ENCODE peak calls at places on chromosomes 5 and 9, in nine cellular contexts. K is neural progenitor cell, L is hepatocyte, Z is A673, B is fibroblast of lung, U is tibial artery, D is GM23248, N is neuronal stem cell, I is mesenchymal stem cell. C is an unnamed sample. For H3K36me3, the result is how much of the 10 kb centered on the place peaks cover.

GRCh38 chr9:115220339-115221009 is 102.5 kb upstream of the TNC start:
- DNase-seq in D (no peak), B (peak), N (no peak), U (no peak), Z (peak), K (peak), L (no peak), I (no peak), C (no peak)

GRCh38 chr9:91407580-91408275 is 15.9 kb downstream of the NFIL3 start:
- DNase-seq in K (no peak), N (no peak), B (no peak), D (peak), L (no peak), I (no peak), U (no peak), Z (no peak), C (no peak)

GRCh38 chr9:130522233-130522808 is 57.1 kb upstream of the FUBP3 start:
- DNase-seq in B (no peak), Z (no peak), N (no peak), D (peak), K (peak), I (peak), U (no peak), L (no peak), C (peak)

GRCh38 chr5:31937226-31937625 is 236.9 kb downstream of the GOLPH3 start:
- DNase-seq in U (no peak), K (no peak), B (no peak), L (no peak), N (no peak), I (no peak), D (no peak), Z (no peak), C (no peak)

GRCh38 chr5:150272531-150272930 is 17.0 kb downstream of the CAMK2A start:
- DNase-seq in N (peak), U (no peak), Z (peak), I (peak), L (peak), K (peak), D (peak), B (peak), C (peak)

GRCh38 chr9:77215874-77216273 is 38.5 kb downstream of the VPS13A start:
- DNase-seq in K (no peak), B (peak), I (peak), N (no peak), Z (peak), D (peak), L (peak), U (no peak), C (no peak)

GRCh38 chr5:3600106-3600997 is 4.7 kb downstream of the IRX1 start:
- DNase-seq in I (no peak), K (peak), N (no peak), D (peak), B (no peak), Z (no peak), L (no peak), U (no peak), C (peak)

GRCh38 chr5:68396722-68397121 is 181.2 kb downstream of the PIK3R1 start:
- DNase-seq in I (no peak), Z (no peak), U (no peak), D (no peak), B (no peak), N (no peak), K (no peak), L (peak), C (no peak)

GRCh38 chr9:92971776-92972175 is 24.5 kb downstream of the FGD3 start:
- DNase-seq in K (no peak), D (no peak), U (no peak), L (no peak), B (no peak), I (no peak), Z (no peak), N (no peak), C (peak)

GRCh38 chr9:136700959-136701664 is 11.3 kb upstream of the DIPK1B start:
- DNase-seq in L (no peak), D (no peak), B (no peak), N (no peak), Z (no peak), K (no peak), I (no peak), U (no peak), C (no peak)

GRCh38 chr5:10498350-10498749 is 56.7 kb downstream of the ROPN1L start:
- DNase-seq in I (no peak), N (no peak), U (no peak), B (no peak), L (no peak), Z (no peak), D (no peak), K (no peak), C (peak)

GRCh38 chr5:321233-321725 is at the start of gene AHRR:
- DNase-seq in Z (peak), N (peak), B (peak), U (no peak), D (peak), L (peak), I (peak), K (peak), C (peak)

GRCh38 chr5:79474416-79475173 is 39.3 kb downstream of the HOMER1 start:
- DNase-seq in D (peak), N (no peak), I (no peak), Z (peak), L (no peak), U (no peak), K (no peak), B (no peak), C (no peak)

GRCh38 chr5:122707796-122708195 is 67.1 kb upstream of the SNX2 start:
- DNase-seq in D (peak), N (no peak), I (no peak), U (no peak), Z (no peak), L (no peak), B (no peak), K (no peak), C (no peak)

GRCh38 chr5:126462239-126463014 is 39.2 kb downstream of the GRAMD2B start:
- DNase-seq in N (no peak), K (no peak), U (no peak), Z (no peak), L (no peak), B (no peak), I (no peak), D (no peak), C (no peak)

GRCh38 chr5:155091063-155091648 is 77.6 kb downstream of the KIF4B start:
- DNase-seq in Z (peak), D (no peak), U (no peak), L (no peak), I (no peak), N (no peak), K (no peak), B (no peak), C (no peak)

GRCh38 chr5:128644863-128645262 is 106.8 kb upstream of the FBN2 start:
- DNase-seq in B (peak), U (no peak), D (peak), N (no peak), Z (no peak), L (no peak), K (no peak), I (peak), C (no peak)
- H3K4me3 ChIP-seq in B (no peak), U (no peak), D (peak), N (no peak), Z (no peak), L (no peak), K (no peak), I (peak), C (no peak)

GRCh38 chr9:127153484-127153883 is 31.0 kb upstream of the ANGPTL2 start:
- DNase-seq in D (no peak), L (no peak), B (no peak), N (no peak), K (no peak), U (no peak), I (no peak), Z (no peak), C (no peak)
- H3K36me3 ChIP-seq in D (under half), L (under half), B (under half), N (under half), K (under half), U (under half), I (under half), Z (under half), C (under half)

GRCh38 chr9:84852902-84853301 is 183.4 kb downstream of the NTRK2 start:
- DNase-seq in B (no peak), K (no peak), N (no peak), Z (no peak), D (no peak), U (no peak), L (no peak), I (no peak), C (no peak)

GRCh38 chr9:84849049-84849448 is 179.5 kb downstream of the NTRK2 start:
- DNase-seq in I (no peak), U (no peak), K (no peak), B (no peak), N (no peak), D (no peak), L (no peak), Z (no peak), C (no peak)

GRCh38 chr9:84856181-84856632 is 186.7 kb downstream of the NTRK2 start:
- DNase-seq in K (no peak), Z (peak), D (peak), N (no peak), L (no peak), U (peak), I (no peak), B (no peak), C (no peak)

GRCh38 chr9:84850830-84851372 is 181.4 kb downstream of the NTRK2 start:
- DNase-seq in D (peak), U (no peak), N (no peak), I (no peak), L (no peak), Z (no peak), K (no peak), B (no peak), C (no peak)

GRCh38 chr9:84851935-84852585 is 182.5 kb downstream of the NTRK2 start:
- DNase-seq in Z (peak), D (peak), I (peak), L (peak), U (peak), B (peak), K (peak), N (peak), C (peak)
- H3K4me3 ChIP-seq in Z (no peak), D (no peak), I (no peak), L (no peak), U (no peak), B (no peak), K (peak), N (no peak), C (no peak)

GRCh38 chr5:171392585-171393159 is 5.0 kb downstream of the NPM1 start:
- DNase-seq in K (no peak), D (no peak), I (no peak), U (no peak), B (no peak), L (no peak), Z (no peak), N (no peak), C (no peak)
- H3K36me3 ChIP-seq in K (under half), D (half or more), I (under half), U (under half), B (under half), L (under half), Z (half or more), N (half or more), C (half or more)

C was measured in H7.